ENCODE peak calls at places on chromosomes 3 and 15, in eight cellular contexts. T is stromal cell of bone marrow, O is transverse colon, V is AG04449, G is Caco-2, C is posterior cingulate gyrus, F is bronchial epithelial cell, W is astrocyte of the spinal cord. Q is an unnamed sample.

GRCh38 chr3:154105218-154105975 is 15.8 kb upstream of the ARHGEF26 start:
- DNase-seq in G (no peak), V (no peak), W (no peak), T (no peak), O (no peak), C (no peak), F (no peak), Q (no peak)

GRCh38 chr3:9056581-9056980 is 93.3 kb upstream of the RAD18 start:
- DNase-seq in F (no peak), O (no peak), G (no peak), T (no peak), W (no peak), V (no peak), C (no peak), Q (no peak)

GRCh38 chr3:149507491-149508324 is 33.2 kb downstream of the TM4SF4 start:
- DNase-seq in T (peak), G (peak), W (peak), V (no peak), C (no peak), O (no peak), F (peak), Q (peak)

GRCh38 chr3:58560771-58561311 is 16.4 kb downstream of the FAM107A start:
- DNase-seq in W (peak), F (peak), V (peak), T (peak), O (no peak), G (peak), C (no peak), Q (no peak)

GRCh38 chr15:77037475-77038209 is 33.3 kb downstream of the TSPAN3 start:
- DNase-seq in F (no peak), T (no peak), C (peak), O (peak), G (no peak), V (no peak), W (no peak), Q (peak)

GRCh38 chr3:172357850-172358754 is 90.2 kb downstream of the GHSR start:
- DNase-seq in G (no peak), F (no peak), O (no peak), W (no peak), V (no peak), C (no peak), T (peak), Q (no peak)

GRCh38 chr3:105158277-105158676 is 208.4 kb upstream of the ALCAM start:
- DNase-seq in G (no peak), O (no peak), C (no peak), F (no peak), T (no peak), V (no peak), W (no peak), Q (no peak)

GRCh38 chr3:30681276-30682211 is 75.1 kb downstream of the TGFBR2 start:
- DNase-seq in O (no peak), F (peak), G (no peak), V (no peak), C (no peak), W (peak), T (no peak), Q (no peak)

GRCh38 chr15:90660195-90660995 is 56.8 kb upstream of the BLM start:
- DNase-seq in C (no peak), G (no peak), W (peak), F (peak), V (peak), T (peak), O (peak), Q (peak)

GRCh38 chr3:174397848-174398247 is 461.3 kb upstream of the NAALADL2 start:
- DNase-seq in O (no peak), V (no peak), C (no peak), F (peak), G (peak), W (peak), T (peak), Q (no peak)

GRCh38 chr3:142165194-142165593 is 15.8 kb upstream of the TFDP2 start:
- DNase-seq in W (no peak), C (no peak), V (no peak), F (no peak), G (no peak), O (no peak), T (no peak), Q (no peak)